ENCODE peak calls at places on chromosomes 7 and 10, in nine cellular contexts. A is iPS-NIHi11; E is HT-29; J is amniotic stem cell; Z is astrocyte of the spinal cord; N is stimulated activated CD8-positive, alpha-beta memory T cell treated with anti-CD3 and anti-CD28 coated beads, Interleukin-15, amount 100 ng/mL, for 24 hours; W is skeletal muscle cell; R is hypothalamus; D is adipocyte. O is an unnamed sample.

GRCh38 chr7:36303202-36304098 is 86.2 kb upstream of the ANLN start:
- DNase-seq in A (no peak), E (peak; percentile 51), J (peak; percentile 90), Z (peak; percentile 92), N (no peak), W (peak; percentile 91), R (peak; percentile 15), D (peak; percentile 96), O (peak; percentile 69)

GRCh38 chr7:77797734-77798393 is 370 bp downstream of the TMEM60 start:
- DNase-seq in A (peak; percentile 59), E (no peak), J (no peak), Z (no peak), N (no peak), W (no peak), R (no peak), D (no peak), O (no peak)

GRCh38 chr7:95317966-95318365 is 6.4 kb downstream of the PON1 start:
- DNase-seq in A (no peak), E (no peak), J (no peak), Z (no peak), N (no peak), W (no peak), R (no peak), D (no peak), O (no peak)

GRCh38 chr7:152870106-152870693 is 110.6 kb downstream of the ACTR3B start:
- DNase-seq in A (no peak), E (no peak), J (no peak), Z (no peak), N (no peak), W (no peak), R (no peak), D (no peak), O (no peak)

GRCh38 chr7:28024786-28025334 is 155.7 kb downstream of the JAZF1 start:
- DNase-seq in A (no peak), E (no peak), J (no peak), Z (no peak), N (no peak), W (no peak), R (no peak), D (no peak), O (peak; percentile 26)

GRCh38 chr7:7869036-7869435 is 99.6 kb upstream of the GLCCI1 start:
- DNase-seq in A (peak; percentile 8), E (no peak), J (no peak), Z (no peak), N (no peak), W (no peak), R (no peak), D (no peak), O (no peak)

GRCh38 chr7:45943986-45944385 is 22.9 kb upstream of the IGFBP3 start:
- DNase-seq in A (no peak), E (no peak), J (no peak), Z (no peak), N (no peak), W (no peak), R (no peak), D (no peak), O (no peak)

GRCh38 chr7:127557803-127558202 is 27.6 kb downstream of the GCC1 start:
- DNase-seq in A (no peak), E (no peak), J (no peak), Z (no peak), N (no peak), W (no peak), R (no peak), D (no peak), O (no peak)

GRCh38 chr10:103168436-103168835 is 24.6 kb downstream of the NT5C2 start:
- DNase-seq in A (no peak), E (peak; percentile 45), J (peak; percentile 51), Z (peak; percentile 56), N (no peak), W (no peak), R (no peak), D (peak; percentile 66), O (no peak)

GRCh38 chr10:9848981-9849380 is 1168.7 kb upstream of the CELF2 start:
- DNase-seq in A (no peak), E (no peak), J (no peak), Z (no peak), N (no peak), W (no peak), R (no peak), D (no peak), O (no peak)

GRCh38 chr7:111029141-111029572 is 61.8 kb upstream of the LRRN3 start:
- DNase-seq in A (no peak), E (no peak), J (no peak), Z (no peak), N (no peak), W (no peak), R (no peak), D (no peak), O (no peak)

GRCh38 chr10:109784236-109784635 is 139.1 kb downstream of the XPNPEP1 start:
- DNase-seq in A (no peak), E (no peak), J (no peak), Z (no peak), N (no peak), W (no peak), R (no peak), D (peak; percentile 1), O (no peak)

GRCh38 chr7:33671521-33672262 is 233.6 kb upstream of the BMPER start:
- DNase-seq in A (no peak), E (no peak), J (no peak), Z (no peak), N (no peak), W (no peak), R (no peak), D (no peak), O (no peak)

GRCh38 chr10:26367771-26368170 is 70.4 kb upstream of the APBB1IP start:
- DNase-seq in A (peak; percentile 77), E (peak; percentile 80), J (no peak), Z (peak; percentile 17), N (no peak), W (no peak), R (no peak), D (peak; percentile 10), O (peak; percentile 13)

GRCh38 chr10:126270116-126270515 is 118.2 kb downstream of the ADAM12 start:
- DNase-seq in A (no peak), E (no peak), J (no peak), Z (peak; percentile 90), N (no peak), W (peak; percentile 83), R (no peak), D (peak; percentile 57), O (peak; percentile 96)

GRCh38 chr10:106957825-106958581 is 206.5 kb downstream of the SORCS1 start:
- DNase-seq in A (no peak), E (no peak), J (no peak), Z (no peak), N (no peak), W (no peak), R (no peak), D (no peak), O (no peak)

GRCh38 chr10:99337261-99337905 is 8.2 kb downstream of the CNNM1 start:
- DNase-seq in A (no peak), E (peak; percentile 33), J (no peak), Z (no peak), N (no peak), W (no peak), R (no peak), D (peak; percentile 36), O (no peak)

GRCh38 chr7:132655071-132655761 is 78.9 kb upstream of the PLXNA4 start:
- DNase-seq in A (peak; percentile 45), E (no peak), J (no peak), Z (peak; percentile 58), N (no peak), W (peak; percentile 46), R (no peak), D (peak; percentile 9), O (peak; percentile 15)

GRCh38 chr10:93475871-93476270 is 6.3 kb downstream of the MYOF start:
- DNase-seq in A (no peak), E (peak; percentile 75), J (no peak), Z (peak; percentile 54), N (no peak), W (no peak), R (no peak), D (no peak), O (no peak)

GRCh38 chr7:158812684-158813083 is 16.6 kb downstream of the ESYT2 start:
- DNase-seq in A (no peak), E (no peak), J (no peak), Z (no peak), N (no peak), W (no peak), R (no peak), D (no peak), O (no peak)

GRCh38 chr7:29075621-29076020 is 70.7 kb downstream of the CPVL start:
- DNase-seq in A (no peak), E (no peak), J (no peak), Z (no peak), N (no peak), W (no peak), R (no peak), D (no peak), O (no peak)

GRCh38 chr7:89797965-89798598 is 356.2 kb upstream of the STEAP1 start:
- DNase-seq in A (no peak), E (no peak), J (no peak), Z (no peak), N (no peak), W (no peak), R (no peak), D (no peak), O (no peak)

GRCh38 chr10:99540673-99541531 is 8.2 kb downstream of the NKX2-3 start:
- DNase-seq in A (peak; percentile 84), E (peak; percentile 31), J (no peak), Z (no peak), N (no peak), W (no peak), R (no peak), D (no peak), O (no peak)

GRCh38 chr10:122054046-122055025 is 65.4 kb downstream of the TACC2 start:
- DNase-seq in A (peak; percentile 54), E (peak; percentile 78), J (no peak), Z (peak; percentile 57), N (no peak), W (no peak), R (no peak), D (peak; percentile 27), O (no peak)

GRCh38 chr10:133123746-133124356 is 36.1 kb downstream of the ADGRA1 start:
- DNase-seq in A (no peak), E (no peak), J (no peak), Z (no peak), N (no peak), W (no peak), R (no peak), D (no peak), O (no peak)

GRCh38 chr7:78115876-78116275 is 317.3 kb downstream of the PHTF2 start:
- DNase-seq in A (no peak), E (no peak), J (no peak), Z (no peak), N (no peak), W (no peak), R (no peak), D (peak; percentile 14), O (no peak)

GRCh38 chr7:33334349-33334748 is 205.0 kb downstream of the BBS9 start:
- DNase-seq in A (peak; percentile 22), E (peak; percentile 50), J (no peak), Z (peak; percentile 29), N (no peak), W (no peak), R (no peak), D (no peak), O (no peak)

GRCh38 chr10:45557275-45557905 is 115.2 kb downstream of the ZFAND4 start:
- DNase-seq in A (peak; percentile 49), E (no peak), J (no peak), Z (no peak), N (no peak), W (no peak), R (no peak), D (no peak), O (no peak)

GRCh38 chr10:7457478-7458316 is 46.9 kb upstream of the SFMBT2 start:
- DNase-seq in A (no peak), E (no peak), J (no peak), Z (no peak), N (no peak), W (no peak), R (no peak), D (no peak), O (no peak)

GRCh38 chr10:111590703-111591102 is 513.9 kb downstream of the ADRA2A start:
- DNase-seq in A (no peak), E (no peak), J (no peak), Z (no peak), N (no peak), W (no peak), R (no peak), D (no peak), O (no peak)

GRCh38 chr10:100775346-100775745 is 30.0 kb downstream of the PAX2 start:
- DNase-seq in A (no peak), E (no peak), J (no peak), Z (no peak), N (no peak), W (no peak), R (no peak), D (no peak), O (no peak)